ENCODE peak calls at places on chromosomes 1 and 21, in nine cellular contexts. D is uterus, K is tibial nerve, M is skeletal muscle cell, N is heart left ventricle, S is brain microvascular endothelial cell, Q is adrenal gland, C is breast epithelium, P is heart right ventricle. Y is an unnamed sample.

GRCh38 chr1:56709269-56709880 is 64.3 kb downstream of the PRKAA2 start:
- DNase-seq in D (peak), K (no peak), M (peak), N (no peak), S (peak), Q (peak), C (no peak), P (no peak), Y (peak)

GRCh38 chr1:75136158-75136815 is 2.1 kb downstream of the LHX8 start:
- DNase-seq in D (no peak), K (no peak), M (no peak), N (no peak), S (no peak), Q (no peak), C (no peak), P (no peak), Y (no peak)

GRCh38 chr1:77044133-77044849 is 174.9 kb downstream of the PIGK start:
- DNase-seq in D (no peak), K (no peak), M (peak), N (no peak), S (peak), Q (no peak), C (no peak), P (no peak), Y (no peak)

GRCh38 chr1:4756184-4756504 is 101.7 kb downstream of the AJAP1 start:
- DNase-seq in D (no peak), K (no peak), M (no peak), N (no peak), S (no peak), Q (no peak), C (no peak), P (no peak), Y (no peak)

GRCh38 chr1:41365772-41366427 is 4.7 kb downstream of the FOXO6 start:
- DNase-seq in D (no peak), K (no peak), M (no peak), N (no peak), S (no peak), Q (no peak), C (peak), P (no peak), Y (no peak)

GRCh38 chr1:3609769-3610157 is 1.5 kb downstream of the MEGF6 start:
- DNase-seq in D (no peak), K (no peak), M (no peak), N (no peak), S (no peak), Q (no peak), C (no peak), P (no peak), Y (no peak)

GRCh38 chr1:228987736-228988506 is 252.6 kb downstream of the RHOU start:
- DNase-seq in D (no peak), K (no peak), M (no peak), N (no peak), S (no peak), Q (no peak), C (no peak), P (no peak), Y (no peak)

GRCh38 chr21:40255665-40256064 is 388.4 kb downstream of the PCP4 start:
- DNase-seq in D (no peak), K (no peak), M (no peak), N (no peak), S (no peak), Q (no peak), C (no peak), P (no peak), Y (no peak)

GRCh38 chr1:247906504-247907047 is 11.2 kb downstream of the OR2W3 start:
- DNase-seq in D (no peak), K (no peak), M (peak), N (no peak), S (no peak), Q (no peak), C (no peak), P (no peak), Y (peak)

GRCh38 chr1:168920456-168921094 is 185.9 kb upstream of the ATP1B1 start:
- DNase-seq in D (peak), K (no peak), M (peak), N (peak), S (peak), Q (peak), C (no peak), P (no peak), Y (peak)

GRCh38 chr1:79353224-79353623 is 346.7 kb upstream of the ADGRL4 start:
- DNase-seq in D (no peak), K (no peak), M (peak), N (peak), S (peak), Q (peak), C (no peak), P (no peak), Y (peak)

GRCh38 chr1:104636581-104636980 is 886.9 kb downstream of the AMY1C start:
- DNase-seq in D (no peak), K (no peak), M (no peak), N (no peak), S (no peak), Q (no peak), C (no peak), P (no peak), Y (no peak)
- H3K4me3 ChIP-seq in D (no peak), K (no peak), M (no peak), N (no peak), S (no peak), Q (no peak), C (no peak), P (no peak), Y (no peak)

DNA sequence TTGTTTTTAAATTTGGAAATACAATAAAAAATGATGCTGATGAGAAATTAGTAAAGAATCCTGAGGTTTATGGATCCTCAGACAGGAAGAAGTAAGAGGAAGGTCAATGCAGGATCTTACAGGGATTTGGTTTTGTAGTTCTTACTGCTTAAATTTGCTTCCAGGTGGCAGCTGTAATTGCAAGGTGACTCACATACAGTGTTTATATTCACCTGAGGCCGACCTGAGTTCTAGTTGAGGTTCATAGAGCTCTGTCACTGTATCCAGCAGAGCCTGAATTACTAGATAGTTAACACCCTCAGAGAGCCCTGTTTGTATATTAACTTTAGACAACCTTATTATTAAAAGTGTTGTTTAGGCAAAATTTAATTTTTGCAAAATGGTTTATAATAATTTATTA is 1.4 kb upstream of the WDR26 start:
- DNase-seq in D (no peak), K (no peak), M (no peak), N (no peak), S (no peak), Q (no peak), C (no peak), P (no peak), Y (no peak)
- H3K4me3 ChIP-seq in D (no peak), K (no peak), M (peak), N (no peak), S (no peak), Q (no peak), C (no peak), P (no peak), Y (peak)

GRCh38 chr1:78081980-78082860 is 36.5 kb downstream of the GIPC2 start:
- DNase-seq in D (no peak), K (no peak), M (no peak), N (no peak), S (no peak), Q (peak), C (no peak), P (no peak), Y (peak)
- H3K4me3 ChIP-seq in D (no peak), K (no peak), M (no peak), N (no peak), S (no peak), Q (no peak), C (no peak), P (no peak), Y (no peak)

DNA sequence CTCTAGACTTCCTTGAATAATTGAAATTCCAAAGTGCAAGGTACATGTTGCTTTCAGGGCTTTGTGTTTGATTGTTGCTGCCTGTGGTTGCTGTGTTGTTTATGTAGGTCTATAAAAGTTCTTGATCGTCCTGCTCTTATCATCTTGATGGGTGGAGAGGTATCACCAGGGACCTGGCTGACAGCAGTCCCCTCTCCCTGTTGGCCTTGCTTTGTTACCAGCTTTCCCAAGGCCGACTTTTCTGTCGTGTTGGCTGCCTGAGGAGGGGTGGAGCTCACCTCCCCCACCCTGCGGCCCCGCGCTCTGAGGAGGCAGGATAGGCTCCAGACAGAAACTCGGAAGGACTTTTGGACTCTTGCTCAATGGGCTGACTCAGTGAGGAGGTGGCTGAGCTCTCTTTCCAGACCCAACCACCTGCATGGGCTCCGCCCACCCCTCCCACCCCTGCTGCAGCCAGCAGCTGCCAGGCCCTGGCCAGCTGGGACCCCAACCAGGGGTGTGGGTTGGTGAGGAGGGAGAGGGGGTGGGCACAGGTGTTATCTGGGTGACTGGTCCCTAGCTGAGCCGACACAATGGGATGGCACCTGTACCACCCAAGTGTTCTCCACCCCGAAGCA is 2.0 kb downstream of the INAVA start:
- DNase-seq in D (no peak), K (no peak), M (no peak), N (no peak), S (no peak), Q (no peak), C (no peak), P (no peak), Y (peak)
- H3K4me3 ChIP-seq in D (no peak), K (no peak), M (no peak), N (no peak), S (no peak), Q (no peak), C (no peak), P (no peak), Y (no peak)

GRCh38 chr1:151611288-151611790 is 511 bp upstream of the SNX27 start:
- DNase-seq in D (no peak), K (no peak), M (peak), N (no peak), S (peak), Q (peak), C (peak), P (no peak), Y (peak)
- H3K4me3 ChIP-seq in D (no peak), K (peak), M (peak), N (peak), S (no peak), Q (no peak), C (peak), P (peak), Y (peak)

DNA sequence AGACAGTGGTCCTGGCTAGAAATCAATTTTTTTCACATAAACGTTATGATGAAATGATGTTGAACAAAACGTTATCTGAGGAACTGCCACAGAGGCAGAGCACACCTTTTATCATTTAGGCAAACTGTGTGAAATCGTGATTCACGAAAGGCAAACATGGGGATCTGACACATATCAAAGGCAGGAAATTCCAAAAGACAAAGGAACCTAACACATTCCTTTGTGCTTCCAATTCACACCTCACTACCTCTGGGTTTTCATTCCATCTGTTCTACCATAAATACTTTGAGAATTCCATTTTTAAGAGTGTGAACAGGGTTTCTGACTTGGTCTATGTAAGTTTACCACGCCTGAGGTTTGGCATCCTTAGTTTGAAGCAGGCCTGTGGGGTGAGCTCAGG is 119.5 kb upstream of the KRTAP19-8 start:
- DNase-seq in D (no peak), K (no peak), M (no peak), N (no peak), S (no peak), Q (no peak), C (no peak), P (no peak), Y (no peak)
- H3K4me3 ChIP-seq in D (no peak), K (no peak), M (no peak), N (no peak), S (no peak), Q (no peak), C (no peak), P (no peak), Y (no peak)

GRCh38 chr1:225677350-225678124 is 24.6 kb upstream of the ENAH start:
- DNase-seq in D (no peak), K (no peak), M (no peak), N (no peak), S (no peak), Q (no peak), C (no peak), P (no peak), Y (no peak)
- H3K4me3 ChIP-seq in D (no peak), K (peak), M (no peak), N (no peak), S (peak), Q (no peak), C (no peak), P (peak), Y (no peak)

DNA sequence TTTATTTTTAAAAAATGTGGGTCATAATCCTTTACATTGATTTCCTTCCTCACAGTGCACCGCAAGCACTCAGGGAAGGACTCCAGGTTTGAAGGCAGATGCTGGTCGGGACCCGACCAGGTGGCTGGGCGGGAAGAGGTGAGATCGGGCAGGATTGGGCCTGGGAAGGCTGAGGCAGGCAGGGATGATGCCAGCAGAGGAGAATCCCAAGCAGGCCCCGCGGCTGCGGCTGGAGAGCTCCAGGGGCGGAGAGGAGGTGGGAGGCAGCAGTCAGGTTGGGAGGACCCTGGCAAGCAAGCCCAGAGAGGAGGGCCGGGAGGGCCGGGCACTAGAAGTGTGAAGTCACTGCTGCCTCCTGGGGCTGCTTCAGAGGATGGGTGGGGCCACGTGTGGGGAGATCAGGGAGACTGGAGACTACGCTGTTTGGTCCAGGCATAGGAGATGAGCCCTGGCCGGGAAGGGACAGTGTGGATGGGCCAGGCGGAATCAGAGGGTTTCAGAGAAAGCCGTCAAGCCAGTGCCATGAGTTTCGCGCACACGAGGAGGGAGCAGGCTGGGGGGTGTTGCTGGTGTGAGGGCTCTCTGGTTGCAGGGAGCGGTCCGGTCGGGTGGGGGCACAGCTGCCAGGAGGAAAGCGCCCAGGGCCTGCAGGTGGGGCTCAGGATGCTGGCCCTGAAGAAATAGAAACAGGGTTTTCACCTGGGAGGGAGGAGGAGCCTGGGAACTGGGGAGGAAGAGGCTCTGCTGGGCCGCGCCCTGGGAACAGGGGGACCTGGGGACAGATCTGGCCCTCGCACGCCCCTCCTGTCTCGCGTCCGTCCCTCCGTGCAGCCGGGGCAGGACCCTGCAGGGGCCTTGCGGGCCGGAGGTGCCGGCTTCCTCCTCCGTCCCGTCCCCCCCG is 890 bp upstream of the COL18A1 start:
- DNase-seq in D (peak), K (peak), M (no peak), N (peak), S (no peak), Q (no peak), C (no peak), P (peak), Y (peak)
- H3K4me3 ChIP-seq in D (peak), K (peak), M (peak), N (peak), S (peak), Q (no peak), C (peak), P (peak), Y (peak)

DNA sequence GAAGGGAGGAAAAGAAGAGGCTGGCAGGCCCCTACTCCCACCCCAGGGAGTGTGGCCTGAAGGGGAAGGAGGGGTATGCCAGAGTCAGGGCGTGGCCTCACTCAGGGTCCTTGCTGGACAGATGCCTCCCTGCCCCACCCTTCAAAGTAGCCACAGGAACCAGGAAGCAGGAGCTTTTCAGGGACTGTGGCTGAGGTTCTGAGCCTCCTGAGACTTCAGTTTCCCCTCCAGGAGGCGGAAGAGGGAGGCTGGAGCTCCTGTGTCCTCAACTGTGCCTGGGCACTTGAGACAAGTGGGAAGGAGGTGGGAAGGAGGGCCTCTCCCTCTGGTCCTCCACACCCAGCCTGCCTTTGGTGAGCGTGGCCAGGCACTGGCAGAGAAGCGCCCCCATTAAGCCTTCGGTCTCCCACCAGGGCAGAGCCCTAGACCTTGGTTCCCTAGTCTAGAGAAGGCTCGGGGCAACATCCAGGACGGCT is 5.3 kb downstream of the CELSR2 start:
- DNase-seq in D (no peak), K (no peak), M (no peak), N (no peak), S (no peak), Q (no peak), C (no peak), P (no peak), Y (no peak)
- H3K4me3 ChIP-seq in D (no peak), K (no peak), M (no peak), N (no peak), S (no peak), Q (no peak), C (no peak), P (no peak), Y (no peak)

Y was measured in fibroblast of pulmonary artery.